ENCODE peak calls at places on chromosomes 5 and 9, in four cellular contexts. K is Panc1, D is A549, C is prostate gland. Y is an unnamed sample.

GRCh38 chr9:69130456-69131441 is 43.3 kb upstream of the TJP2 start:
- DNase-seq in K (no peak), D (no peak), C (no peak), Y (no peak)

GRCh38 chr5:3325811-3326568 is 269.6 kb upstream of the IRX1 start:
- DNase-seq in K (no peak), D (no peak), C (peak; percentile 20), Y (no peak)

GRCh38 chr5:68285857-68286611 is 70.5 kb downstream of the PIK3R1 start:
- DNase-seq in K (peak; percentile 53), D (peak; percentile 61), C (no peak), Y (no peak)

GRCh38 chr5:138280915-138281314 is 6.5 kb upstream of the GFRA3 start:
- DNase-seq in K (no peak), D (no peak), C (no peak), Y (no peak)

GRCh38 chr9:116550728-116551436 is 136.2 kb upstream of the TRIM32 start:
- DNase-seq in K (no peak), D (no peak), C (no peak), Y (no peak)

GRCh38 chr5:135026645-135027317 is 7.2 kb downstream of the PITX1 start:
- DNase-seq in K (no peak), D (no peak), C (no peak), Y (no peak)

GRCh38 chr9:119349548-119349947 is 19.7 kb downstream of the BRINP1 start:
- DNase-seq in K (no peak), D (no peak), C (no peak), Y (no peak)

GRCh38 chr5:64900618-64901017 is 131.9 kb downstream of the CWC27 start:
- DNase-seq in K (no peak), D (peak; percentile 6), C (no peak), Y (no peak)

GRCh38 chr5:127839496-127840197 is 136.5 kb downstream of the CCDC192 start:
- DNase-seq in K (no peak), D (no peak), C (no peak), Y (no peak)

GRCh38 chr9:93003552-93004407 is 54.7 kb upstream of the SUSD3 start:
- DNase-seq in K (peak; percentile 24), D (peak; percentile 72), C (peak; percentile 49), Y (peak; percentile 87)

GRCh38 chr5:74624501-74624900 is 16.0 kb downstream of the ENC1 start:
- DNase-seq in K (no peak), D (no peak), C (no peak), Y (no peak)

GRCh38 chr9:80755586-80755985 is 933.8 kb downstream of the TLE1 start:
- DNase-seq in K (no peak), D (no peak), C (no peak), Y (no peak)
- H3K27ac ChIP-seq in K (no peak overlapping the region), D (no peak overlapping the region), C (no peak overlapping the region), Y (no peak overlapping the region)

GRCh38 chr5:98891591-98891990 is 37.2 kb downstream of the CHD1 start:
- DNase-seq in K (no peak), D (no peak), C (no peak), Y (no peak)
- TF ChIP-seq CTCF in K (no peak), D (no peak), C (no peak), Y (no peak)

GRCh38 chr5:16721151-16722102 is 104.6 kb upstream of the RETREG1 start:
- DNase-seq in K (no peak), D (no peak), C (no peak), Y (no peak)

GRCh38 chr5:16725575-16725974 is 108.8 kb upstream of the RETREG1 start:
- DNase-seq in K (no peak), D (no peak), C (no peak), Y (no peak)

GRCh38 chr5:16726538-16726946 is 109.7 kb upstream of the RETREG1 start:
- DNase-seq in K (no peak), D (no peak), C (no peak), Y (no peak)

GRCh38 chr5:16727937-16728336 is 111.1 kb upstream of the RETREG1 start:
- DNase-seq in K (no peak), D (no peak), C (peak; percentile 51), Y (no peak)

DNA sequence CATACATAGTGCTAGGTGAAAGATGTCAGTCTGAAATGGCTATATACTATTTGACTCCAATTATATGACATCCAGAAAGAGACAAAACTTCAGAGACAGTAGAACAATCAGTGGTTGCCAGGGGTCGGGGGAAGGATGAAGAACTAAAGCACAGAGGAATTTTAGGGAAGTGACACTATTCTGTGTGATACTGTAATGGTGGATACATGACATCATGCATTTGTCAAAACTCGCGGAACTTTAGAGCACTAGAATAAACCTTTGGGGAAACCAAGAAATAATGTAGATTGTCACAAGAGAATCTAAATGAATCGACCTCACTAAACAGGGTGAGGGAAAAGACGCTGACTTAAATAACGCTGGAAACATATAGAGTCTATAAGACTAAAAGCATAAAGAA is 107.0 kb upstream of the RETREG1 start:
- DNase-seq in K (no peak), D (no peak), C (no peak), Y (no peak)
- H3K4me1 ChIP-seq in K (peaks cover 7% of the 10 kb centered on the region), D (peaks cover 9% of the 10 kb centered on the region), C (no peaks in the 10 kb centered on the region), Y (peaks cover 11% of the 10 kb centered on the region)

GRCh38 chr5:14206028-14206725 is 63.0 kb downstream of the TRIO start:
- DNase-seq in K (no peak), D (no peak), C (no peak), Y (no peak)

GRCh38 chr5:14209222-14209822 is 66.2 kb downstream of the TRIO start:
- DNase-seq in K (no peak), D (no peak), C (no peak), Y (no peak)

GRCh38 chr5:14209836-14210235 is 66.7 kb downstream of the TRIO start:
- DNase-seq in K (no peak), D (no peak), C (no peak), Y (no peak)

GRCh38 chr5:14210729-14211128 is 67.6 kb downstream of the TRIO start:
- DNase-seq in K (no peak), D (no peak), C (no peak), Y (no peak)

GRCh38 chr5:14208071-14209021 is 65.2 kb downstream of the TRIO start:
- DNase-seq in K (peak; percentile 97), D (peak; percentile 75), C (no peak), Y (no peak)
- H3K27ac ChIP-seq in K (peak overlapping the region; percentile 99), D (peak overlapping the region; percentile 84), C (peak overlapping the region; percentile 41), Y (peak overlapping the region; percentile 63)

DNA sequence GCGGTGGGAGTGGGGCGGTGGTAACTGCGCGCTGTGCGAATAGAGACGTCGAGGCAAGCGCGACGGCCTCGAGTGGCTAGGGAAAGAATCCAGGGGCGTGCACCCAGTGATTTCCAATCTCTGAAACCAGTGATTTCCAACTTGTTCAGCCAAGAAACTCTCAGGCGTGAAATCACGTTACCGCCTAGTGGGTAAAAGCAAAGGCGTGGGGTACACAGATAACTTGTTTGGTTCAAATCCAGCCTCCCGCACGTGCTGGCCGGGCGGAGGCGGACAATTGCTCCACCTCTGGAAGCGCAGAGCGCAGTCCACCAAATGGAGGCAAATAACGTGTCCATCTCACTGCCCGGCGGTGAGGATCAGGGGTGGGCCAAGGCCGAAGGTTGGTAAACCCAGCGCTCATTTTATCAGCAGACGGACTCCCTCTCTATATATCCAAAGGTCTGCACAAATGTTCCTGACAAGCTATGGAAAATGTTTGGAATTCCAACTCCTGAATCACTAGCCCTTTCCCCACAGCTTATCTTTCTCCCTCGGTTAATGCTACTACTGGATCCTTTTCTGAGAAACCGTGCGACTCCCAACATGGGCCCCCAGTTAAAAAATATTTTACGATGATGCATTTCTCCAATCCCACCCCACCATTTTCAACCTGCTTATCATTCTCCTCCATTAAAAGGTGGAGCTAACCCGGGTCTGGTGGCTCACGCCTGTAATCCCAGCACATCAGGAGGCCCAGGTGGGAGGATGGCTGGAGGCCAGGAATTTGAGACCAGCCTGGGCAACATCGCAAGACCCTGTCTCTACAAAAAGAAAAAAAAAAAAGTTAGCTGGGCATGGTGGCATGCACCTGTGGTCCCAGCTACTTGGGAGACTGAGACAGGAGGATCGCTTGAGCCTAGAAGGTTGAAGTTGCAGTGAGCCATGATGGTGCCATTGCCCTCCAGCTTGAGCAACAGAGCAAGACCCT is 950 bp upstream of the FNBP1 start:
- DNase-seq in K (no peak), D (no peak), C (peak; percentile 36), Y (no peak)
- TF ChIP-seq CTCF in K (no peak), D (no peak), C (no peak), Y (no peak)